ENCODE peak calls at places on chromosomes 13 and 19, in four cellular contexts. P is upper lobe of right lung, X is mucosa of descending colon, B is AG10803. S is an unnamed sample.

GRCh38 chr13:92196566-92197256 is 798.3 kb downstream of the GPC5 start:
- DNase-seq in P (no peak), X (no peak), B (no peak), S (peak; percentile 4)

GRCh38 chr19:58479303-58479702 is 3.2 kb downstream of the ZNF446 start:
- DNase-seq in P (no peak), X (no peak), B (no peak), S (no peak)

GRCh38 chr13:25217023-25217909 is 45.2 kb upstream of the AMER2 start:
- DNase-seq in P (no peak), X (no peak), B (peak; percentile 13), S (peak; percentile 2)

GRCh38 chr13:43229506-43229905 is 206.1 kb downstream of the DNAJC15 start:
- DNase-seq in P (no peak), X (no peak), B (peak; percentile 64), S (peak; percentile 83)

GRCh38 chr13:37701972-37702371 is 103.4 kb upstream of the POSTN start:
- DNase-seq in P (no peak), X (no peak), B (peak; percentile 98), S (peak; percentile 92)

GRCh38 chr13:29918845-29919244 is 68.4 kb upstream of the UBL3 start:
- DNase-seq in P (no peak), X (no peak), B (peak; percentile 90), S (peak; percentile 86)

GRCh38 chr13:53285896-53286430 is 257.4 kb downstream of the OLFM4 start:
- DNase-seq in P (no peak), X (no peak), B (no peak), S (no peak)

GRCh38 chr19:47157455-47158321 is 27.1 kb downstream of the SAE1 start:
- DNase-seq in P (no peak), X (peak; percentile 77), B (peak; percentile 81), S (peak; percentile 90)

GRCh38 chr13:35157143-35157755 is 215.2 kb downstream of the NBEA start:
- DNase-seq in P (no peak), X (peak; percentile 73), B (peak; percentile 55), S (peak; percentile 79)

GRCh38 chr19:47190167-47190727 is 40.8 kb downstream of the BBC3 start:
- DNase-seq in P (peak; percentile 90), X (peak; percentile 76), B (peak; percentile 82), S (peak; percentile 81)

GRCh38 chr13:112679381-112679780 is 10.5 kb upstream of the ATP11A start:
- DNase-seq in P (peak; percentile 46), X (no peak), B (no peak), S (no peak)

GRCh38 chr19:46759817-46760333 is 13.6 kb upstream of the STRN4 start:
- DNase-seq in P (no peak), X (no peak), B (peak; percentile 100), S (peak; percentile 99)

GRCh38 chr13:23986619-23987018 is 89.3 kb upstream of the C1QTNF9B start:
- DNase-seq in P (no peak), X (no peak), B (peak; percentile 98), S (peak; percentile 92)

GRCh38 chr13:95153647-95154405 is 147.4 kb downstream of the ABCC4 start:
- DNase-seq in P (no peak), X (no peak), B (peak; percentile 10), S (peak; percentile 68)

GRCh38 chr13:60986301-60986700 is 429.3 kb downstream of the PCDH20 start:
- DNase-seq in P (no peak), X (no peak), B (no peak), S (no peak)

GRCh38 chr13:85093808-85094207 is 705.4 kb downstream of the SLITRK6 start:
- DNase-seq in P (no peak), X (no peak), B (no peak), S (no peak)

GRCh38 chr19:795691-796581 is 1.3 kb upstream of the PTBP1 start:
- DNase-seq in P (no peak), X (no peak), B (no peak), S (no peak)

GRCh38 chr13:23705578-23705977 is 135.4 kb downstream of the TNFRSF19 start:
- DNase-seq in P (no peak), X (no peak), B (peak; percentile 43), S (peak; percentile 31)

GRCh38 chr19:13244920-13245319 is 94.7 kb downstream of the IER2 start:
- DNase-seq in P (no peak), X (no peak), B (no peak), S (no peak)

GRCh38 chr13:50474094-50474654 is 369.3 kb downstream of the DLEU7 start:
- DNase-seq in P (no peak), X (no peak), B (no peak), S (no peak)

GRCh38 chr19:46916971-46917370 is 56.2 kb downstream of the ARHGAP35 start:
- DNase-seq in P (no peak), X (no peak), B (no peak), S (no peak)

GRCh38 chr13:65339236-65339635 is 1890.9 kb downstream of the PCDH9 start:
- DNase-seq in P (no peak), X (no peak), B (no peak), S (no peak)

GRCh38 chr13:46778879-46779278 is 18.1 kb downstream of the ESD start:
- DNase-seq in P (no peak), X (no peak), B (peak; percentile 64), S (peak; percentile 66)

GRCh38 chr19:2774953-2775555 is 8.0 kb downstream of the SGTA start:
- DNase-seq in P (peak; percentile 85), X (no peak), B (no peak), S (no peak)

GRCh38 chr19:1872807-1873523 is 9.6 kb upstream of the KLF16 start:
- DNase-seq in P (no peak), X (peak; percentile 2), B (no peak), S (no peak)

GRCh38 chr13:67048793-67049150 is 181.4 kb downstream of the PCDH9 start:
- DNase-seq in P (no peak), X (no peak), B (peak; percentile 15), S (peak; percentile 79)

GRCh38 chr19:35223856-35224505 is 4.6 kb downstream of the FAM187B start:
- DNase-seq in P (peak; percentile 62), X (no peak), B (peak; percentile 86), S (no peak)

GRCh38 chr19:45217193-45217956 is 27.8 kb downstream of the EXOC3L2 start:
- DNase-seq in P (no peak), X (no peak), B (no peak), S (no peak)
- H3K4me3 ChIP-seq in P (no peak overlapping the region), X (no peak overlapping the region), B (no peak overlapping the region), S (peak overlapping the region; percentile 3)

GRCh38 chr19:49019242-49019932 is 2.5 kb upstream of the LHB start:
- DNase-seq in P (peak; percentile 94), X (peak; percentile 85), B (peak; percentile 18), S (no peak)
- H3K4me3 ChIP-seq in P (peak overlapping the region; percentile 54), X (no peak overlapping the region), B (peak overlapping the region; percentile 47), S (peak overlapping the region; percentile 9)

GRCh38 chr13:36418022-36418805 is 14.1 kb upstream of the CCNA1 start:
- DNase-seq in P (no peak), X (no peak), B (peak; percentile 17), S (peak; percentile 89)
- H3K4me3 ChIP-seq in P (no peak overlapping the region), X (no peak overlapping the region), B (no peak overlapping the region), S (peak overlapping the region; percentile 20)

GRCh38 chr19:18590273-18591272 is 2.0 kb downstream of the REX1BD start:
- DNase-seq in P (peak; percentile 62), X (no peak), B (peak; percentile 18), S (no peak)

GRCh38 chr19:18591735-18592385 is 3.3 kb downstream of the REX1BD start:
- DNase-seq in P (no peak), X (no peak), B (peak; percentile 86), S (no peak)

GRCh38 chr19:18594824-18595373 is 6.3 kb downstream of the REX1BD start:
- DNase-seq in P (peak; percentile 63), X (no peak), B (no peak), S (no peak)

GRCh38 chr19:18594096-18594823 is 5.7 kb downstream of the REX1BD start:
- DNase-seq in P (peak; percentile 84), X (peak; percentile 75), B (peak; percentile 76), S (peak; percentile 66)

GRCh38 chr19:18593367-18594095 is 4.9 kb downstream of the REX1BD start:
- DNase-seq in P (peak; percentile 63), X (peak; percentile 29), B (no peak), S (no peak)
- H3K4me3 ChIP-seq in P (no peak overlapping the region), X (no peak overlapping the region), B (peak overlapping the region; percentile 37), S (no peak overlapping the region)